ENCODE peak calls at places on chromosomes 6 and 20, in seven cellular contexts. D is HL-60, E is Peyer's patch, H is ureter, R is posterior cingulate gyrus, P is NCI-H1417, G is hypothalamus. Z is an unnamed sample.
A peak's percentile ranks its signal among the peaks of the same experiment; 100 is the strongest.

GRCh38 chr6:157194643-157195042 is 128.7 kb downstream of the TMEM242 start:
- DNase-seq in D (no peak), E (no peak), H (no peak), R (no peak), P (no peak), G (no peak), Z (no peak)

GRCh38 chr6:143449731-143450452 is 603 bp downstream of the ADAT2 start:
- DNase-seq in D (peak; percentile 62), E (no peak), H (no peak), R (no peak), P (peak; percentile 85), G (no peak), Z (peak; percentile 25)

GRCh38 chr6:87088076-87088475 is 6.8 kb downstream of the CGA start:
- DNase-seq in D (no peak), E (no peak), H (no peak), R (no peak), P (no peak), G (no peak), Z (no peak)

GRCh38 chr20:48923149-48923718 is 1.7 kb downstream of the ARFGEF2 start:
- DNase-seq in D (no peak), E (no peak), H (no peak), R (no peak), P (no peak), G (no peak), Z (no peak)

GRCh38 chr20:1537731-1538058 is 19.8 kb downstream of the SIRPD start:
- DNase-seq in D (peak; percentile 98), E (no peak), H (no peak), R (no peak), P (no peak), G (peak; percentile 10), Z (no peak)

GRCh38 chr6:149233056-149233715 is 84.3 kb upstream of the TAB2 start:
- DNase-seq in D (no peak), E (no peak), H (no peak), R (no peak), P (peak; percentile 54), G (no peak), Z (peak; percentile 53)

GRCh38 chr6:116144590-116144989 is 18.7 kb upstream of the COL10A1 start:
- DNase-seq in D (no peak), E (no peak), H (no peak), R (no peak), P (no peak), G (no peak), Z (no peak)

GRCh38 chr20:62025832-62026563 is 39.7 kb downstream of the TAF4 start:
- DNase-seq in D (peak; percentile 52), E (no peak), H (no peak), R (no peak), P (no peak), G (peak; percentile 53), Z (no peak)

GRCh38 chr20:58575776-58576589 is 60.8 kb upstream of the APCDD1L start:
- DNase-seq in D (no peak), E (no peak), H (no peak), R (no peak), P (no peak), G (no peak), Z (no peak)

GRCh38 chr20:50918403-50918802 is 12.8 kb downstream of the ADNP start:
- DNase-seq in D (no peak), E (no peak), H (no peak), R (no peak), P (no peak), G (no peak), Z (no peak)

GRCh38 chr6:147310511-147310910 is 106.3 kb downstream of the STXBP5 start:
- DNase-seq in D (peak; percentile 65), E (no peak), H (no peak), R (no peak), P (no peak), G (no peak), Z (no peak)

GRCh38 chr6:11224252-11224965 is 8.1 kb downstream of the NEDD9 start:
- DNase-seq in D (no peak), E (no peak), H (no peak), R (no peak), P (no peak), G (no peak), Z (peak; percentile 37)

GRCh38 chr6:42217523-42218367 is at the start of gene MRPS10:
- DNase-seq in D (peak; percentile 96), E (peak; percentile 92), H (peak; percentile 94), R (peak; percentile 91), P (peak; percentile 97), G (peak; percentile 93), Z (peak; percentile 83)

GRCh38 chr6:56727097-56727845 is 84.6 kb upstream of the DST start:
- DNase-seq in D (no peak), E (no peak), H (no peak), R (no peak), P (no peak), G (no peak), Z (no peak)

GRCh38 chr6:105780146-105780860 is 305.8 kb upstream of the PRDM1 start:
- DNase-seq in D (peak; percentile 29), E (no peak), H (no peak), R (no peak), P (peak; percentile 24), G (no peak), Z (no peak)

GRCh38 chr6:159800141-159800865 is at the start of gene PNLDC1:
- DNase-seq in D (no peak), E (no peak), H (no peak), R (no peak), P (no peak), G (no peak), Z (no peak)

GRCh38 chr20:50582591-50583234 is 72.5 kb downstream of the PTPN1 start:
- DNase-seq in D (no peak), E (peak; percentile 31), H (no peak), R (no peak), P (no peak), G (no peak), Z (no peak)

Z was measured in activated effector memory CD4-positive, alpha-beta T cell treated with Interleukin-2 at 50 U/mL for 16 hours.